ENCODE peak calls at places on chromosomes 13 and 19, in five cellular contexts. One of them, this sample, is unnamed.

GRCh38 chr19:3785464-3785937 is 680 bp downstream of the MATK start:
- DNase-seq in GM12878: no peak
- DNase-seq in K562: peak; percentile 77
- DNase-seq in H1: no peak
- DNase-seq in HCT116: no peak
- DNase-seq in this sample: no peak

GRCh38 chr19:45767410-45767880 is 1.6 kb downstream of the SIX5 start:
- DNase-seq in GM12878: no peak
- DNase-seq in H1: no peak
- DNase-seq in HCT116: no peak
- DNase-seq in K562: peak; percentile 64
- DNase-seq in this sample: no peak

GRCh38 chr19:32666084-32666483 is 8.9 kb downstream of the ANKRD27 start:
- DNase-seq in GM12878: no peak
- DNase-seq in HCT116: no peak
- DNase-seq in H1: no peak
- DNase-seq in K562: no peak
- DNase-seq in this sample: no peak

GRCh38 chr19:48085904-48086864 is 24.4 kb downstream of the PLA2G4C start:
- DNase-seq in K562: no peak
- DNase-seq in H1: peak; percentile 67
- DNase-seq in GM12878: no peak
- DNase-seq in HCT116: no peak
- DNase-seq in this sample: no peak

GRCh38 chr19:2542341-2543069 is 66.6 kb downstream of the GADD45B start:
- DNase-seq in H1: no peak
- DNase-seq in K562: no peak
- DNase-seq in HCT116: no peak
- DNase-seq in GM12878: no peak
- DNase-seq in this sample: no peak

GRCh38 chr13:105814219-105814901 is 721.1 kb downstream of the EFNB2 start:
- DNase-seq in HCT116: peak; percentile 12
- DNase-seq in H1: no peak
- DNase-seq in GM12878: no peak
- DNase-seq in K562: no peak
- DNase-seq in this sample: no peak

GRCh38 chr13:75256922-75257321 is 225.0 kb downstream of the TBC1D4 start:
- DNase-seq in HCT116: no peak
- DNase-seq in GM12878: no peak
- DNase-seq in K562: no peak
- DNase-seq in H1: no peak
- DNase-seq in this sample: no peak

GRCh38 chr13:36858285-36858684 is 39.3 kb downstream of the RFXAP start:
- DNase-seq in GM12878: no peak
- DNase-seq in HCT116: peak; percentile 31
- DNase-seq in K562: peak; percentile 11
- DNase-seq in H1: no peak
- DNase-seq in this sample: peak; percentile 22

GRCh38 chr19:2419754-2420153 is 7.6 kb downstream of the TIMM13 start:
- DNase-seq in K562: no peak
- DNase-seq in GM12878: no peak
- DNase-seq in H1: no peak
- DNase-seq in HCT116: no peak
- DNase-seq in this sample: no peak

GRCh38 chr19:48102870-48103751 is 7.5 kb downstream of the PLA2G4C start:
- DNase-seq in HCT116: peak; percentile 75
- DNase-seq in GM12878: no peak
- DNase-seq in H1: peak; percentile 85
- DNase-seq in K562: peak; percentile 79
- DNase-seq in this sample: peak; percentile 47

GRCh38 chr13:110507678-110508381 is 53.7 kb downstream of the RAB20 start:
- DNase-seq in HCT116: no peak
- DNase-seq in GM12878: no peak
- DNase-seq in H1: no peak
- DNase-seq in K562: peak; percentile 22
- DNase-seq in this sample: no peak

GRCh38 chr13:99151516-99151915 is 49.1 kb upstream of the UBAC2 start:
- DNase-seq in K562: peak; percentile 54
- DNase-seq in GM12878: no peak
- DNase-seq in H1: no peak
- DNase-seq in HCT116: peak; percentile 23
- DNase-seq in this sample: no peak

GRCh38 chr13:68369739-68370138 is 1139.6 kb upstream of the PCDH9 start:
- DNase-seq in HCT116: no peak
- DNase-seq in K562: no peak
- DNase-seq in H1: no peak
- DNase-seq in GM12878: no peak
- DNase-seq in this sample: no peak

GRCh38 chr13:39321578-39321977 is 281.4 kb downstream of the LHFPL6 start:
- DNase-seq in K562: no peak
- DNase-seq in GM12878: no peak
- DNase-seq in HCT116: no peak
- DNase-seq in H1: no peak
- DNase-seq in this sample: no peak

GRCh38 chr19:36213793-36214387 is 575 bp downstream of the ZNF565 start:
- DNase-seq in HCT116: no peak
- DNase-seq in K562: peak; percentile 29
- DNase-seq in H1: no peak
- DNase-seq in GM12878: no peak
- DNase-seq in this sample: no peak

GRCh38 chr19:13953021-13953531 is 767 bp downstream of the DCAF15 start:
- DNase-seq in K562: peak; percentile 50
- DNase-seq in H1: no peak
- DNase-seq in HCT116: no peak
- DNase-seq in GM12878: no peak
- DNase-seq in this sample: no peak

GRCh38 chr13:47117268-47117667 is 220.4 kb upstream of the HTR2A start:
- DNase-seq in H1: no peak
- DNase-seq in K562: peak; percentile 7
- DNase-seq in GM12878: no peak
- DNase-seq in HCT116: no peak
- DNase-seq in this sample: no peak

GRCh38 chr19:49786432-49786831 is 19.6 kb downstream of the AP2A1 start:
- DNase-seq in HCT116: no peak
- DNase-seq in K562: peak; percentile 51
- DNase-seq in GM12878: no peak
- DNase-seq in H1: no peak
- DNase-seq in this sample: no peak

GRCh38 chr19:2337329-2337707 is 8.8 kb downstream of the SPPL2B start:
- DNase-seq in GM12878: no peak
- DNase-seq in HCT116: no peak
- DNase-seq in K562: no peak
- DNase-seq in H1: peak; percentile 77
- DNase-seq in this sample: no peak

GRCh38 chr13:57624565-57625435 is 6.7 kb upstream of the PCDH17 start:
- DNase-seq in H1: no peak
- DNase-seq in GM12878: no peak
- DNase-seq in HCT116: no peak
- DNase-seq in K562: peak; percentile 18
- DNase-seq in this sample: no peak

GRCh38 chr13:78382481-78382880 is 220.9 kb downstream of the POU4F1 start:
- DNase-seq in HCT116: no peak
- DNase-seq in H1: no peak
- DNase-seq in GM12878: no peak
- DNase-seq in K562: no peak
- DNase-seq in this sample: no peak

GRCh38 chr13:35025314-35025713 is 83.2 kb downstream of the NBEA start:
- DNase-seq in K562: no peak
- DNase-seq in GM12878: no peak
- DNase-seq in HCT116: no peak
- DNase-seq in H1: no peak
- DNase-seq in this sample: no peak

GRCh38 chr19:3179739-3180293 is 1.2 kb downstream of the S1PR4 start:
- DNase-seq in HCT116: no peak
- DNase-seq in GM12878: no peak
- DNase-seq in H1: no peak
- DNase-seq in K562: no peak
- DNase-seq in this sample: no peak

GRCh38 chr13:30804474-30804873 is 69.1 kb downstream of the ALOX5AP start:
- DNase-seq in HCT116: no peak
- DNase-seq in GM12878: no peak
- DNase-seq in K562: no peak
- DNase-seq in H1: no peak
- DNase-seq in this sample: no peak

GRCh38 chr13:44300895-44301638 is 72.6 kb upstream of the SERP2 start:
- DNase-seq in H1: no peak
- DNase-seq in GM12878: peak; percentile 56
- DNase-seq in K562: no peak
- DNase-seq in HCT116: peak; percentile 36
- DNase-seq in this sample: no peak

GRCh38 chr19:19068659-19069509 is 5.1 kb downstream of the SLC25A42 start:
- DNase-seq in GM12878: peak; percentile 35
- DNase-seq in H1: no peak
- DNase-seq in K562: no peak
- DNase-seq in HCT116: no peak
- DNase-seq in this sample: no peak

GRCh38 chr19:4866595-4867424 is 657 bp downstream of the PLIN3 start:
- DNase-seq in K562: peak; percentile 74
- DNase-seq in H1: peak; percentile 82
- DNase-seq in GM12878: no peak
- DNase-seq in HCT116: no peak
- DNase-seq in this sample: peak; percentile 33

GRCh38 chr19:4859697-4860096 is 7.8 kb downstream of the PLIN3 start:
- DNase-seq in K562: peak; percentile 5
- DNase-seq in HCT116: no peak
- DNase-seq in GM12878: no peak
- DNase-seq in H1: no peak
- DNase-seq in this sample: no peak

DNA sequence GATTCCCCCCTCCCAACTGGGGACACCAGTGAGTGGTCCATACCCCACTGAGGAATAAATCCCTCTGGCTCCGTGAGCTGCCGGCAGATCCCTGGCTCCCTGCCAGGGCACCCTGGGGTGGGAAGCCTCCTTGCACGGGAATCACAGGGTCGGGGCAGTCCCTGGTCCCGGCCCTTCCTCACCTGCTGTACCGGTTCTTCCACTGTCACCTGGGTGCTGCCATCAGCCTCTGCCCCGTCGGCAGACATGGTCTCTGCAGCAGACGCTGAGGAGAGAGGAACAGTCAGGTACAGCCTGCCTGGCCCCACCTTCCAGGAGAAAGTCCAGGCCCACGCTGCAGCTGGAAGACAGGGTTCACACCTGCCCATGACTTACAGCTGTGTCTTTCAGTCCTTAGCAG is 6.3 kb downstream of the PLIN3 start:
- DNase-seq in K562: peak; percentile 16
- DNase-seq in H1: no peak
- DNase-seq in GM12878: no peak
- DNase-seq in HCT116: no peak
- DNase-seq in this sample: no peak
- TF ChIP-seq ZNF274 in K562: no peak
- TF ChIP-seq ZNF274 in H1: no peak
- TF ChIP-seq ZNF274 in GM12878: no peak
- TF ChIP-seq ZNF274 in HCT116: no peak
- TF ChIP-seq ZNF274 in this sample: no peak

DNA sequence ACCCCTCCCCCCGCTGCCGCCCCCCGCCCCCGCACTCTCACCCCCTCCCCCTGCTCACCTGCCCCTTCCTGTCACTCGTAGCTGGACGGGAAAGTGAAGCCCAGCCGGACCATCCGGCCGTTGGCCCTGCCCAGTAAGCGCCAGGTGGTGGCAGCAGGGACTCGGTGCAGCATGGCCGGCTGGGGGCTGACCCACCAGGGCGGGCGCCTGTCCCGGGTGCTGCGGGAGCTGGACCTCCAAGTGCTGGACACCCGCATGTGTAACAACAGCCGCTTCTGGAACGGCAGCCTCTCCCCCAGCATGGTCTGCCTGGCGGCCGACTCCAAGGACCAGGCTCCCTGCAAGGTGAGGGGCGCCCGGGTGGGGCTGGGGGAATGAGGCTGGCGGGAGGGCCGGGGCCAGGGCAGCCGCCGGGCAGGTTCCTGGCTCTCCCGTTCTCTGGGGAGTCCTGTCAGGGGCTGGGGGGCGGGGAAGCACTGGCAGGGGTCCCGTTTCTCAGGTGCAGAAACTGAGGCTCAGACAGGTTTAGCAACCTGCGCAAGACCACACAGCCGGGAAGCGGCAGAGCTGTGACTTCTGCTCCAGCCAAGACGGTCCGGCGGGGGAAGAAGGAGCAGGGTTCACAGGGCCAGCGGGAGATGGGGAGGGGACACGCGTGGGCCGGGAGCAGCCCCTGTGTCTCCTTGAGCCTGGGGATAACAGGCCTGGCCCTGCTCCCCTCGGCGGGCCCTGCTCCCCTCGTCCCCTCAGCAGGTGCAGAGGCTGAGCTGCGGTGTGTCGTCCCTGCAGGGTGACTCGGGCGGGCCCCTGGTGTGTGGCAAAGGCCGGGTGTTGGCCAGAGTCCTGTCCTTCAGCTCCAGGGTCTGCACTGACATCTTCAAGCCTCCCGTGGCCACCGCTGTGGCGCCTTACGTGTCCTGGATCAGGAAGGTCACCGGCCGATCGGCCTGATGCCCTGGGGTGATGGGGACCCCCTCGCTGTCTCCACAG is 5.3 kb downstream of the GZMM start:
- DNase-seq in K562: peak; percentile 8
- DNase-seq in HCT116: no peak
- DNase-seq in H1: no peak
- DNase-seq in GM12878: no peak
- DNase-seq in this sample: no peak
- TF ChIP-seq ZNF274 in K562: no peak
- TF ChIP-seq ZNF274 in HCT116: no peak
- TF ChIP-seq ZNF274 in H1: no peak
- TF ChIP-seq ZNF274 in GM12878: no peak
- TF ChIP-seq ZNF274 in this sample: no peak

GRCh38 chr13:53784331-53784730 is 755.7 kb downstream of the OLFM4 start:
- DNase-seq in K562: no peak
- DNase-seq in GM12878: no peak
- DNase-seq in H1: no peak
- DNase-seq in HCT116: no peak
- DNase-seq in this sample: no peak

GRCh38 chr13:53782400-53783030 is 753.9 kb downstream of the OLFM4 start:
- DNase-seq in GM12878: peak; percentile 3
- DNase-seq in H1: peak; percentile 47
- DNase-seq in HCT116: no peak
- DNase-seq in K562: no peak
- DNase-seq in this sample: peak; percentile 18

GRCh38 chr13:53783466-53783865 is 754.9 kb downstream of the OLFM4 start:
- DNase-seq in K562: no peak
- DNase-seq in H1: no peak
- DNase-seq in HCT116: no peak
- DNase-seq in GM12878: no peak
- DNase-seq in this sample: no peak

DNA sequence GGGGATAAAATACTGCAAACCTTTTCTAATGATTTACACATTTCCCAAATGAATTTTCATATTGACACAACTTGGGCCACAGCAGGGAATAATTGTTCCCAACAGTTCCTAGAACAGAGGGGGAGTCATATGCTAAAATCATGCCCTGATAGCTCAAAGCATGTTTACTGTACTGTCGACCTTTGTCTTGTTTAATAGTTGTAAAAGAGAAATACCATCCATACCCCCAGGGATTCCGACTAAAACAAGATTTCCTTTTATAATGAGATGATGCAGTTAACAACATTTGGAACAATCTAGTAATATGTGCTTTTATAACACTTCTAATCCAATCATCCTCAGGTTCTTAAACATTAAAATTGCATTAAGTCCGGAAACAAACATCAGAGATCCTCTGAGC is 759.7 kb downstream of the OLFM4 start:
- DNase-seq in HCT116: no peak
- DNase-seq in K562: no peak
- DNase-seq in GM12878: no peak
- DNase-seq in H1: no peak
- DNase-seq in this sample: no peak
- TF ChIP-seq ZNF274 in HCT116: no peak
- TF ChIP-seq ZNF274 in K562: no peak
- TF ChIP-seq ZNF274 in GM12878: no peak
- TF ChIP-seq ZNF274 in H1: no peak
- TF ChIP-seq ZNF274 in this sample: no peak

GRCh38 chr13:28231642-28232041 is 93.3 kb downstream of the PAN3 start:
- DNase-seq in GM12878: no peak
- DNase-seq in H1: no peak
- DNase-seq in K562: no peak
- DNase-seq in HCT116: no peak
- DNase-seq in this sample: no peak
- TF ChIP-seq ZNF274 in GM12878: no peak
- TF ChIP-seq ZNF274 in H1: no peak
- TF ChIP-seq ZNF274 in K562: no peak
- TF ChIP-seq ZNF274 in HCT116: no peak
- TF ChIP-seq ZNF274 in this sample: no peak